ENCODE peak calls at places on chromosomes 4 and X, in eight cellular contexts. J is Kasumi-1; C is stimulated activated naive CD8-positive, alpha-beta T cell treated with anti-CD3 and anti-CD28 coated beads, Interleukin-15, Interleukin-2, amounts not matched to agents 100 U/mL and 50 U/mL, for 24 hours; I is HCT116; W is CD4-positive, alpha-beta T cell; D is CD4-positive, alpha-beta memory T cell; U is aorta; V is A549. E is an unnamed sample.

GRCh38 chrX:44431206-44431605 is 87.7 kb upstream of the EFHC2 start:
- DNase-seq in J (no peak), C (no peak), I (peak), W (no peak), D (no peak), U (no peak), V (peak), E (no peak)

GRCh38 chr4:154807042-154807630 is 26.1 kb downstream of the RBM46 start:
- DNase-seq in J (peak), C (no peak), I (peak), W (no peak), D (no peak), U (no peak), V (no peak), E (no peak)

GRCh38 chr4:17511041-17511949 is 595 bp downstream of the QDPR start:
- DNase-seq in J (peak), C (peak), I (peak), W (peak), D (no peak), U (peak), V (peak), E (no peak)

GRCh38 chr4:1250527-1250812 is 1.5 kb upstream of the CTBP1 start:
- DNase-seq in J (no peak), C (no peak), I (no peak), W (no peak), D (no peak), U (peak), V (no peak), E (peak)

GRCh38 chr4:102761478-102761790 is 666 bp upstream of the MANBA start:
- DNase-seq in J (no peak), C (no peak), I (no peak), W (no peak), D (no peak), U (no peak), V (no peak), E (no peak)

GRCh38 chr4:18722748-18723191 is 701.2 kb upstream of the LCORL start:
- DNase-seq in J (no peak), C (no peak), I (no peak), W (no peak), D (no peak), U (no peak), V (no peak), E (no peak)

GRCh38 chrX:42442745-42443144 is 335.2 kb downstream of the PPP1R2C start:
- DNase-seq in J (no peak), C (no peak), I (no peak), W (no peak), D (no peak), U (no peak), V (no peak), E (no peak)

GRCh38 chrX:1305411-1305810 is 31.2 kb upstream of the IL3RA start:
- DNase-seq in J (no peak), C (no peak), I (no peak), W (no peak), D (no peak), U (no peak), V (no peak), E (no peak)

GRCh38 chr4:173235050-173235449 is 66.4 kb downstream of the GALNT7 start:
- DNase-seq in J (no peak), C (no peak), I (no peak), W (no peak), D (no peak), U (no peak), V (no peak), E (no peak)

GRCh38 chr4:54217642-54218486 is 11.2 kb upstream of the PDGFRA start:
- DNase-seq in J (peak), C (peak), I (peak), W (peak), D (peak), U (peak), V (peak), E (peak)

GRCh38 chrX:3449287-3449686 is 102.8 kb upstream of the MXRA5 start:
- DNase-seq in J (no peak), C (no peak), I (no peak), W (no peak), D (no peak), U (no peak), V (no peak), E (no peak)

GRCh38 chr4:38119663-38120374 is 159.6 kb downstream of the PTTG2 start:
- DNase-seq in J (no peak), C (no peak), I (no peak), W (no peak), D (no peak), U (no peak), V (no peak), E (no peak)

GRCh38 chr4:151021637-151022334 is 6.7 kb upstream of the LRBA start:
- DNase-seq in J (no peak), C (no peak), I (no peak), W (no peak), D (no peak), U (no peak), V (no peak), E (no peak)

GRCh38 chr4:170089743-170090666 is at the start of gene AADAT:
- DNase-seq in J (peak), C (peak), I (peak), W (no peak), D (no peak), U (peak), V (peak), E (peak)

GRCh38 chr4:18923496-18924161 is 902.1 kb upstream of the LCORL start:
- DNase-seq in J (no peak), C (no peak), I (no peak), W (no peak), D (no peak), U (no peak), V (no peak), E (no peak)

GRCh38 chr4:77959566-77960338 is 97.1 kb downstream of the MRPL1 start:
- DNase-seq in J (peak), C (no peak), I (peak), W (no peak), D (peak), U (no peak), V (peak), E (no peak)

GRCh38 chr4:10667651-10668341 is 16.8 kb downstream of the CLNK start:
- DNase-seq in J (no peak), C (no peak), I (no peak), W (no peak), D (no peak), U (no peak), V (no peak), E (no peak)

GRCh38 chr4:44121210-44121609 is 327.4 kb downstream of the KCTD8 start:
- DNase-seq in J (no peak), C (no peak), I (no peak), W (no peak), D (no peak), U (no peak), V (no peak), E (no peak)

GRCh38 chr4:119593698-119594097 is 34.9 kb downstream of the PDE5A start:
- DNase-seq in J (no peak), C (no peak), I (no peak), W (no peak), D (no peak), U (no peak), V (no peak), E (no peak)

GRCh38 chr4:119139822-119140252 is 4.2 kb downstream of the MYOZ2 start:
- DNase-seq in J (peak), C (no peak), I (no peak), W (no peak), D (no peak), U (no peak), V (no peak), E (no peak)

GRCh38 chr4:136078971-136079370 is 1453.3 kb downstream of the PCDH18 start:
- DNase-seq in J (peak), C (no peak), I (no peak), W (no peak), D (no peak), U (no peak), V (no peak), E (no peak)

GRCh38 chrX:136635235-136635634 is 12.7 kb upstream of the CD40LG start:
- DNase-seq in J (peak), C (no peak), I (no peak), W (no peak), D (peak), U (no peak), V (no peak), E (no peak)

GRCh38 chrX:78652971-78653822 is 5.9 kb downstream of the RTL3 start:
- DNase-seq in J (peak), C (no peak), I (no peak), W (no peak), D (no peak), U (no peak), V (peak), E (no peak)

GRCh38 chr4:169008478-169008877 is 1.6 kb downstream of the CBR4 start:
- DNase-seq in J (no peak), C (no peak), I (no peak), W (no peak), D (no peak), U (no peak), V (no peak), E (no peak)

GRCh38 chr4:41692717-41693345 is 55.7 kb downstream of the PHOX2B start:
- DNase-seq in J (peak), C (peak), I (peak), W (peak), D (peak), U (no peak), V (peak), E (no peak)

GRCh38 chr4:169398294-169398693 is 127.5 kb upstream of the SH3RF1 start:
- DNase-seq in J (peak), C (no peak), I (no peak), W (no peak), D (no peak), U (no peak), V (no peak), E (no peak)

GRCh38 chr4:40199999-40200880 is 3.4 kb downstream of the RHOH start:
- DNase-seq in J (peak), C (peak), I (no peak), W (no peak), D (peak), U (no peak), V (no peak), E (no peak)

GRCh38 chr4:10045481-10045880 is 24.2 kb upstream of the SLC2A9 start:
- DNase-seq in J (no peak), C (no peak), I (peak), W (no peak), D (no peak), U (no peak), V (peak), E (no peak)

GRCh38 chr4:120066182-120066524 is 495 bp downstream of the MAD2L1 start:
- DNase-seq in J (peak), C (peak), I (no peak), W (peak), D (no peak), U (no peak), V (peak), E (no peak)

GRCh38 chr4:3452376-3452775 is 10.6 kb downstream of the HGFAC start:
- DNase-seq in J (no peak), C (no peak), I (peak), W (no peak), D (no peak), U (no peak), V (no peak), E (no peak)

GRCh38 chr4:150244600-150244999 is 166.4 kb downstream of the DCLK2 start:
- DNase-seq in J (no peak), C (no peak), I (no peak), W (no peak), D (no peak), U (no peak), V (no peak), E (no peak)

GRCh38 chrX:67613366-67613765 is 69.5 kb downstream of the AR start:
- DNase-seq in J (no peak), C (no peak), I (no peak), W (no peak), D (no peak), U (no peak), V (no peak), E (no peak)

GRCh38 chr4:157804986-157805385 is 367.8 kb downstream of the GASK1B start:
- DNase-seq in J (peak), C (no peak), I (peak), W (no peak), D (no peak), U (no peak), V (no peak), E (no peak)

GRCh38 chr4:15233626-15234025 is 194.2 kb upstream of the C1QTNF7 start:
- DNase-seq in J (no peak), C (peak), I (no peak), W (no peak), D (no peak), U (no peak), V (no peak), E (no peak)

GRCh38 chr4:10384974-10385373 is 72.3 kb downstream of the ZNF518B start:
- DNase-seq in J (no peak), C (no peak), I (no peak), W (no peak), D (no peak), U (no peak), V (no peak), E (peak)

GRCh38 chr4:166318810-166319525 is 445.9 kb downstream of the TLL1 start:
- DNase-seq in J (no peak), C (no peak), I (no peak), W (no peak), D (no peak), U (no peak), V (no peak), E (no peak)

GRCh38 chrX:129831486-129831885 is 12.2 kb downstream of the ZDHHC9 start:
- DNase-seq in J (no peak), C (no peak), I (no peak), W (no peak), D (no peak), U (no peak), V (no peak), E (no peak)

GRCh38 chr4:122003335-122003734 is 51.5 kb upstream of the TRPC3 start:
- DNase-seq in J (peak), C (peak), I (peak), W (peak), D (peak), U (no peak), V (peak), E (no peak)

GRCh38 chr4:152778656-152779512 is 646 bp downstream of the TIGD4 start:
- DNase-seq in J (peak), C (peak), I (no peak), W (peak), D (no peak), U (no peak), V (peak), E (no peak)